ENCODE peak calls at places on chromosomes 1 and 21, in four cellular contexts. Y is epithelial cell of esophagus; L is retinal pigment epithelial cell; X is stimulated activated CD4-positive, alpha-beta T cell treated with anti-CD3 and anti-CD28 coated beads, Interleukin-4, amount 100 ng/mL, for 48 hours. Q is an unnamed sample.
A peak's percentile ranks its signal among the peaks of the same experiment; 100 is the strongest.

GRCh38 chr1:67559222-67559700 is 125.7 kb upstream of the GADD45A start:
- DNase-seq in Y (peak; percentile 58), L (no peak), X (no peak), Q (no peak)

GRCh38 chr1:147292012-147292411 is 49.5 kb downstream of the CHD1L start:
- DNase-seq in Y (peak; percentile 65), L (no peak), X (no peak), Q (peak; percentile 33)

GRCh38 chr1:244291867-244292180 is 159.9 kb downstream of the ADSS2 start:
- DNase-seq in Y (no peak), L (no peak), X (no peak), Q (no peak)

GRCh38 chr1:22416555-22417454 is 34.8 kb upstream of the ZBTB40 start:
- DNase-seq in Y (peak; percentile 72), L (no peak), X (peak; percentile 78), Q (peak; percentile 68)

GRCh38 chr1:183097438-183098051 is 74.3 kb downstream of the LAMC1 start:
- DNase-seq in Y (peak; percentile 49), L (no peak), X (no peak), Q (peak; percentile 69)

GRCh38 chr1:7234471-7234755 is 449.2 kb downstream of the CAMTA1 start:
- DNase-seq in Y (no peak), L (no peak), X (no peak), Q (no peak)

GRCh38 chr1:199172286-199173124 is 533.7 kb downstream of the PTPRC start:
- DNase-seq in Y (peak; percentile 23), L (no peak), X (no peak), Q (no peak)

GRCh38 chr1:7827134-7827955 is 25.5 kb downstream of the UTS2 start:
- DNase-seq in Y (no peak), L (no peak), X (peak; percentile 0), Q (no peak)

GRCh38 chr1:1080122-1080753 is 6.1 kb upstream of the RNF223 start:
- DNase-seq in Y (peak; percentile 41), L (peak; percentile 51), X (no peak), Q (peak; percentile 69)

GRCh38 chr21:36815284-36815683 is 116.4 kb downstream of the SIM2 start:
- DNase-seq in Y (no peak), L (no peak), X (no peak), Q (no peak)

GRCh38 chr1:3657578-3658230 is 5.4 kb downstream of the TP73 start:
- DNase-seq in Y (no peak), L (no peak), X (no peak), Q (no peak)

GRCh38 chr1:215523906-215524305 is 43.2 kb upstream of the KCTD3 start:
- DNase-seq in Y (no peak), L (peak; percentile 83), X (no peak), Q (no peak)

GRCh38 chr1:161763522-161764098 is 2.5 kb upstream of the ATF6 start:
- DNase-seq in Y (peak; percentile 61), L (no peak), X (no peak), Q (peak; percentile 21)

GRCh38 chr21:42777064-42777756 is 102.1 kb downstream of the WDR4 start:
- DNase-seq in Y (no peak), L (peak; percentile 16), X (no peak), Q (no peak)

GRCh38 chr1:227888404-227889046 is 59.2 kb downstream of the WNT9A start:
- DNase-seq in Y (no peak), L (no peak), X (no peak), Q (no peak)

GRCh38 chr1:169576241-169576933 is 9.9 kb downstream of the F5 start:
- DNase-seq in Y (no peak), L (no peak), X (no peak), Q (peak; percentile 54)

GRCh38 chr1:51061231-51061943 is 40.6 kb upstream of the C1orf185 start:
- DNase-seq in Y (peak; percentile 42), L (no peak), X (no peak), Q (peak; percentile 45)

GRCh38 chr1:25484096-25484495 is 53.4 kb downstream of the MACO1 start:
- DNase-seq in Y (no peak), L (no peak), X (no peak), Q (no peak)

GRCh38 chr1:51535006-51535592 is 16.0 kb upstream of the EPS15 start:
- DNase-seq in Y (peak; percentile 54), L (no peak), X (no peak), Q (peak; percentile 52)

GRCh38 chr1:6660415-6661049 is 35.9 kb downstream of the THAP3 start:
- DNase-seq in Y (no peak), L (peak; percentile 13), X (no peak), Q (peak; percentile 51)

GRCh38 chr1:232767381-232768074 is 37.7 kb upstream of the MAP10 start:
- DNase-seq in Y (peak; percentile 90), L (peak; percentile 42), X (no peak), Q (peak; percentile 64)

GRCh38 chr1:218201004-218201403 is 84.1 kb upstream of the RRP15 start:
- DNase-seq in Y (no peak), L (peak; percentile 19), X (no peak), Q (no peak)

GRCh38 chr1:32465541-32466002 is 700 bp downstream of the ZBTB8B start:
- DNase-seq in Y (no peak), L (no peak), X (no peak), Q (no peak)

GRCh38 chr1:225601902-225602589 is 50.9 kb downstream of the ENAH start:
- DNase-seq in Y (no peak), L (no peak), X (no peak), Q (no peak)

GRCh38 chr1:92481598-92482403 is 4.9 kb downstream of the GFI1 start:
- DNase-seq in Y (no peak), L (no peak), X (no peak), Q (no peak)

GRCh38 chr1:94255476-94255875 is 18.1 kb upstream of the ARHGAP29 start:
- DNase-seq in Y (peak; percentile 76), L (no peak), X (no peak), Q (no peak)

GRCh38 chr1:53077599-53077965 is 15.6 kb downstream of the PODN start:
- DNase-seq in Y (no peak), L (no peak), X (no peak), Q (no peak)

GRCh38 chr1:62832276-62832675 is 48.3 kb downstream of the ATG4C start:
- DNase-seq in Y (no peak), L (no peak), X (no peak), Q (no peak)

GRCh38 chr1:9249534-9250335 is 15.2 kb downstream of the H6PD start:
- DNase-seq in Y (peak; percentile 56), L (no peak), X (peak; percentile 33), Q (peak; percentile 40)

GRCh38 chr1:160739098-160739511 is at the start of gene SLAMF7:
- DNase-seq in Y (peak; percentile 86), L (no peak), X (no peak), Q (no peak)

GRCh38 chr1:93322349-93322748 is 23.4 kb upstream of the DR1 start:
- DNase-seq in Y (peak; percentile 93), L (no peak), X (no peak), Q (no peak)

GRCh38 chr1:45097944-45098343 is 85.9 kb downstream of the UROD start:
- DNase-seq in Y (no peak), L (no peak), X (no peak), Q (no peak)

GRCh38 chr1:184469391-184469790 is 82.6 kb downstream of the C1orf21 start:
- DNase-seq in Y (no peak), L (no peak), X (no peak), Q (no peak)

GRCh38 chr1:47564570-47564969 is 126.7 kb downstream of the FOXD2 start:
- DNase-seq in Y (no peak), L (no peak), X (no peak), Q (no peak)

GRCh38 chr1:149993181-149993580 is 17.3 kb downstream of the OTUD7B start:
- DNase-seq in Y (no peak), L (no peak), X (no peak), Q (no peak)

GRCh38 chr1:182041615-182042014 is 19.9 kb downstream of the ZNF648 start:
- DNase-seq in Y (peak; percentile 31), L (no peak), X (no peak), Q (no peak)

GRCh38 chr1:212762234-212762633 is 29.3 kb downstream of the NSL1 start:
- DNase-seq in Y (no peak), L (no peak), X (no peak), Q (no peak)

Q was measured in kidney glomerular epithelial cell.